ENCODE peak calls at places on chromosomes 12 and 14, in four cellular contexts. X is tibial nerve, F is IMR-90, R is transverse colon. J is an unnamed sample.

GRCh38 chr12:43551271-43551970 is 582 bp downstream of the ADAMTS20 start:
- DNase-seq in R (no peak), X (no peak), F (no peak), J (no peak)

GRCh38 chr14:65588426-65589140 is 176.1 kb downstream of the FUT8 start:
- DNase-seq in R (no peak), F (peak), X (no peak), J (no peak)

GRCh38 chr14:73014105-73014504 is 12.8 kb downstream of the ZFYVE1 start:
- DNase-seq in F (peak), R (no peak), X (no peak), J (no peak)

GRCh38 chr14:50230601-50231474 is 540 bp downstream of the SOS2 start:
- DNase-seq in R (peak), X (peak), F (peak), J (peak)

GRCh38 chr12:93520454-93520853 is 52.0 kb upstream of the SOCS2 start:
- DNase-seq in X (no peak), R (no peak), F (no peak), J (no peak)

GRCh38 chr12:122558721-122559641 is 31.9 kb downstream of the KNTC1 start:
- DNase-seq in X (no peak), F (no peak), R (no peak), J (no peak)

GRCh38 chr12:61993734-61994345 is 266.4 kb upstream of the USP15 start:
- DNase-seq in R (no peak), X (no peak), F (peak), J (no peak)

GRCh38 chr14:53183611-53184010 is 30.5 kb upstream of the DDHD1 start:
- DNase-seq in X (no peak), F (no peak), R (no peak), J (no peak)

GRCh38 chr12:43107401-43107800 is 444.6 kb downstream of the ADAMTS20 start:
- DNase-seq in R (no peak), F (no peak), X (no peak), J (no peak)

GRCh38 chr12:66900616-66901015 is 221.7 kb upstream of the GRIP1 start:
- DNase-seq in X (no peak), R (no peak), F (no peak), J (no peak)

GRCh38 chr14:51547260-51547659 is 104.5 kb upstream of the FRMD6 start:
- DNase-seq in F (peak), R (peak), X (no peak), J (no peak)

GRCh38 chr12:64273527-64274403 is 51.7 kb upstream of the KICS2 start:
- DNase-seq in F (no peak), X (no peak), R (peak), J (no peak)

GRCh38 chr14:30330452-30330851 is 228.5 kb upstream of the G2E3 start:
- DNase-seq in X (no peak), R (no peak), F (no peak), J (no peak)

GRCh38 chr12:11539156-11539555 is 110.3 kb upstream of the ETV6 start:
- DNase-seq in F (no peak), R (no peak), X (no peak), J (no peak)

GRCh38 chr14:32329146-32329545 is at the start of gene AKAP6:
- DNase-seq in R (no peak), X (no peak), F (no peak), J (no peak)

GRCh38 chr14:63654346-63654745 is 12.7 kb upstream of the WDR89 start:
- DNase-seq in F (peak), R (no peak), X (no peak), J (no peak)

GRCh38 chr12:21815306-21816062 is 41.0 kb upstream of the KCNJ8 start:
- DNase-seq in R (no peak), F (no peak), X (no peak), J (no peak)

GRCh38 chr12:116121453-116121871 is 156.0 kb downstream of the MED13L start:
- DNase-seq in X (no peak), R (no peak), F (peak), J (no peak)
- H3K27ac ChIP-seq in X (no peak), R (no peak), F (peak), J (no peak)

GRCh38 chr14:68939424-68939892 is 39.6 kb downstream of the ACTN1 start:
- DNase-seq in F (no peak), R (no peak), X (no peak), J (no peak)

GRCh38 chr14:68941820-68942219 is 37.3 kb downstream of the ACTN1 start:
- DNase-seq in F (peak), R (peak), X (no peak), J (no peak)

GRCh38 chr14:68940614-68941185 is 38.4 kb downstream of the ACTN1 start:
- DNase-seq in X (no peak), R (no peak), F (no peak), J (no peak)

GRCh38 chr14:68938515-68939423 is 40.3 kb downstream of the ACTN1 start:
- DNase-seq in F (peak), X (no peak), R (peak), J (peak)

DNA sequence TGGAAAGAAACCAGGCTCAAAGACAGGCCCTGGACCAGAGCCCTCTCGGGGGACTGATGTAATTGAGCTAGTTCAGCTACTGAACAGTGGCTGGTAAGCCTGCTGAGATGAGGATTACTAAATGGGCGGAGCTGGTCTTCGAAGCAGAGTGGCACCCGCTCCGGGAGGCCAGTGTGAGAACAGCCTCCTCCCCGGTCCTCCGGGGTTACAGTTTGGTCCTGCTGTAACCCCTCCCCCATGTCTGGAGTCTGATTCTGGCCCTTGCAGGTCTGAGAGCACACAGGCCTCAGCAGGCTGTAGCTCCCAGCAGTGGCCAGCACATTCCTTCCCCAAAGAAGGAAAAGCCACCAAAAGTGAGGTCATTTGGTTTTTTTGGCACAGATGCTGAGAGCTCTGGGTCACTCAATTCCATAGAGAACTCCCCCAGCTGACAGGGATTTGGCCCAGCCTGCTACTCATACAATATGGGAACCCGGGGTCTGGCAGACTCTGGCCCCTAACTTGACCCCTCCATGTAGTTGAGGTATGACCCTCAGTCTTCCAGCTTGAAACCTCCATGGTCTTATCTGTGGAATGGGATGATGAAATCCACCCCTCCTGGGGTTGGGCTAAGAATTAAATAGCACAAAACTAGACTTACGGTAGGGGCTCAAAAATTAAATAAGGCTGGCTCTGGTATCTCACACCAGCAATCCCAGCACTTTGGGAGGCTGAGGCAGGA is 39.0 kb downstream of the ACTN1 start:
- DNase-seq in X (peak), F (peak), R (peak), J (no peak)
- TF ChIP-seq POLR2A in X (no peak), F (no peak), R (no peak), J (no peak)

DNA sequence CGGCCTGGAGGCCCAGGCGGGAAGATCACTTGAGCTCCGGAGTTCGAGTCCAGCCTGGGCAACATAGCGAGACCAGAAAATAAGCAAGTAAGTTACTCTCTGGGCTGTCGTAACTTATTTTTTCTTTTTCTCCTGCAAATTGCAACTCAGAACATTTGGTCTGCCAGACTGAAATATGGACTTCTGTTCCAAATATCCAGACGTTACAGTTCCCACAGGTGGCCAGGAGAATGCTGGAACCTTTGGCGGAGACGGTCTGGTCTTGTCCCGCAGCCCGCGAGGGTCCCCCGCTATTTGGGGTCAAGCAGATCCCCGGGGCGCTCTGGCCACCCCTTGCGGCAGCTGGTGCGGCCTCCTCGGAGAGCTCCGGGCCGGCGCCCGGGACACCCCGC is 488 bp upstream of the PLEKHH1 start:
- DNase-seq in F (no peak), R (no peak), X (no peak), J (no peak)
- H3K27ac ChIP-seq in F (no peak), R (peak), X (peak), J (peak)

DNA sequence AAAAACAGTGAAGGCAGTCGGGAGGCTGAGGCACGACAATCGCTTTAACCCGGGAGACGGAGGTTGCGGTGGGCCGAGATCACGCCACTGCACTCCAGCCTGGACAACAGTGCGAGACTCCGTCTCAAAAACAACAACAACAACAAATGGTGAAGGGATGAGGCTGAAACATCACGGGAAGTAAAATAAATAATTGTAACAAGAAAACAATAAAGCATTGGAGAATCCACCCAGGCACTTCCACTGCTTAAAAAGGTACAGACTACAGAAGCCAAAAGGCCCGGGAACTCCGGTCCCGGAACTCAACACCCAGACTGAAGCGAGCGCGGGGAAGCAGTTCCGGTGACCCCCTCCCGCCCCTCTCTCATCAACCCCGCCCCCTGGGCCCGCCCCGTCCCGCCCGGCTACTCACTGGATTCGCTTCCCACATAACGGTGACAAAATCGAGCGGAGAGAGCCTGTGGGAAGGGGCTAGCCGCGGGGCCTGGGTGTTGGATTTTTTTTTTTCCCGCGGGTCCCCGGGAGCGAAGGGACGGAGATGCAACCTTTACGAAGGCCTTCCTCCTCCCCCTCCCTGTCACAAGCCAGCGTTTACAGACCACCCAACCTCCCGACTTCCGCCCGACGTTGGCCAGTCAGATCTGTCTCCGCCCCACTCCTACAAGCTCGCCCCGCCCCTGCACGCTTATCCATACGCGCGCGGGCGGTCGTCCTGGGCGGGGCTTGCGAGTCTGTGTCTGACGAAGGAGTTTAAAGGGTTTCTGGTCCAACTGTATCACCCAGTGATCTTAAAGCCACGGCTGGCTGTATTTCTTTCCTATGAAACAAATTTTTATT is at the start of gene PARP11:
- DNase-seq in F (peak), R (peak), X (peak), J (peak)
- TF ChIP-seq POLR2A in F (peak), R (peak), X (peak), J (peak)